ENCODE peak calls at places on chromosome 4, in six cellular contexts. One of them, this sample, is unnamed.

GRCh38 chr4:151153585-151153984 is 54.2 kb downstream of the RPS3A start:
- DNase-seq in esophagus squamous epithelium: no peak
- DNase-seq in right lobe of liver: no peak
- DNase-seq in IMR-90: no peak
- DNase-seq in suprapubic skin: no peak
- DNase-seq in stomach: no peak
- DNase-seq in this sample: no peak

GRCh38 chr4:98423019-98423418 is 161.8 kb downstream of the RAP1GDS1 start:
- DNase-seq in esophagus squamous epithelium: no peak
- DNase-seq in right lobe of liver: no peak
- DNase-seq in IMR-90: no peak
- DNase-seq in suprapubic skin: no peak
- DNase-seq in stomach: no peak
- DNase-seq in this sample: no peak

GRCh38 chr4:162209706-162210105 is 45.9 kb upstream of the FSTL5 start:
- DNase-seq in IMR-90: no peak
- DNase-seq in suprapubic skin: no peak
- DNase-seq in right lobe of liver: no peak
- DNase-seq in stomach: no peak
- DNase-seq in esophagus squamous epithelium: no peak
- DNase-seq in this sample: no peak

GRCh38 chr4:45442466-45442865 is 681.4 kb downstream of the GABRG1 start:
- DNase-seq in suprapubic skin: no peak
- DNase-seq in esophagus squamous epithelium: no peak
- DNase-seq in stomach: no peak
- DNase-seq in right lobe of liver: no peak
- DNase-seq in IMR-90: no peak
- DNase-seq in this sample: no peak

GRCh38 chr4:26985836-26986235 is 125.2 kb downstream of the STIM2 start:
- DNase-seq in stomach: no peak
- DNase-seq in right lobe of liver: no peak
- DNase-seq in suprapubic skin: no peak
- DNase-seq in esophagus squamous epithelium: no peak
- DNase-seq in IMR-90: no peak
- DNase-seq in this sample: no peak

GRCh38 chr4:143382539-143382938 is 45.9 kb downstream of the GAB1 start:
- DNase-seq in stomach: no peak
- DNase-seq in suprapubic skin: no peak
- DNase-seq in right lobe of liver: no peak
- DNase-seq in esophagus squamous epithelium: no peak
- DNase-seq in IMR-90: peak; percentile 53
- DNase-seq in this sample: no peak

GRCh38 chr4:20298986-20299385 is 47.3 kb downstream of the SLIT2 start:
- DNase-seq in right lobe of liver: no peak
- DNase-seq in esophagus squamous epithelium: no peak
- DNase-seq in IMR-90: no peak
- DNase-seq in suprapubic skin: no peak
- DNase-seq in stomach: no peak
- DNase-seq in this sample: no peak

GRCh38 chr4:90174622-90175023 is 47.4 kb downstream of the CCSER1 start:
- DNase-seq in IMR-90: no peak
- DNase-seq in stomach: peak; percentile 33
- DNase-seq in esophagus squamous epithelium: no peak
- DNase-seq in suprapubic skin: no peak
- DNase-seq in right lobe of liver: no peak
- DNase-seq in this sample: no peak

GRCh38 chr4:156827519-156827918 is 144.1 kb downstream of the PDGFC start:
- DNase-seq in IMR-90: no peak
- DNase-seq in esophagus squamous epithelium: no peak
- DNase-seq in right lobe of liver: no peak
- DNase-seq in suprapubic skin: no peak
- DNase-seq in stomach: no peak
- DNase-seq in this sample: no peak

GRCh38 chr4:101044766-101045165 is 302.6 kb downstream of the PPP3CA start:
- DNase-seq in stomach: no peak
- DNase-seq in suprapubic skin: no peak
- DNase-seq in IMR-90: no peak
- DNase-seq in right lobe of liver: no peak
- DNase-seq in esophagus squamous epithelium: no peak
- DNase-seq in this sample: no peak

GRCh38 chr4:89567936-89568335 is 260.3 kb upstream of the GPRIN3 start:
- DNase-seq in stomach: no peak
- DNase-seq in IMR-90: no peak
- DNase-seq in esophagus squamous epithelium: no peak
- DNase-seq in suprapubic skin: no peak
- DNase-seq in right lobe of liver: no peak
- DNase-seq in this sample: no peak

GRCh38 chr4:41146716-41147506 is 67.4 kb downstream of the APBB2 start:
- DNase-seq in IMR-90: peak; percentile 54
- DNase-seq in esophagus squamous epithelium: no peak
- DNase-seq in stomach: peak; percentile 53
- DNase-seq in right lobe of liver: peak; percentile 49
- DNase-seq in suprapubic skin: no peak
- DNase-seq in this sample: no peak

GRCh38 chr4:121950212-121950679 is 1.6 kb downstream of the TRPC3 start:
- DNase-seq in esophagus squamous epithelium: no peak
- DNase-seq in right lobe of liver: peak; percentile 68
- DNase-seq in IMR-90: peak; percentile 69
- DNase-seq in stomach: peak; percentile 60
- DNase-seq in suprapubic skin: peak; percentile 70
- DNase-seq in this sample: peak; percentile 75

GRCh38 chr4:14532436-14532835 is 469.8 kb upstream of the CPEB2 start:
- DNase-seq in IMR-90: no peak
- DNase-seq in suprapubic skin: no peak
- DNase-seq in stomach: no peak
- DNase-seq in right lobe of liver: no peak
- DNase-seq in esophagus squamous epithelium: no peak
- DNase-seq in this sample: no peak

GRCh38 chr4:61540944-61541343 is 340.8 kb downstream of the ADGRL3 start:
- DNase-seq in IMR-90: no peak
- DNase-seq in stomach: peak; percentile 51
- DNase-seq in esophagus squamous epithelium: no peak
- DNase-seq in suprapubic skin: no peak
- DNase-seq in right lobe of liver: no peak
- DNase-seq in this sample: no peak

DNA sequence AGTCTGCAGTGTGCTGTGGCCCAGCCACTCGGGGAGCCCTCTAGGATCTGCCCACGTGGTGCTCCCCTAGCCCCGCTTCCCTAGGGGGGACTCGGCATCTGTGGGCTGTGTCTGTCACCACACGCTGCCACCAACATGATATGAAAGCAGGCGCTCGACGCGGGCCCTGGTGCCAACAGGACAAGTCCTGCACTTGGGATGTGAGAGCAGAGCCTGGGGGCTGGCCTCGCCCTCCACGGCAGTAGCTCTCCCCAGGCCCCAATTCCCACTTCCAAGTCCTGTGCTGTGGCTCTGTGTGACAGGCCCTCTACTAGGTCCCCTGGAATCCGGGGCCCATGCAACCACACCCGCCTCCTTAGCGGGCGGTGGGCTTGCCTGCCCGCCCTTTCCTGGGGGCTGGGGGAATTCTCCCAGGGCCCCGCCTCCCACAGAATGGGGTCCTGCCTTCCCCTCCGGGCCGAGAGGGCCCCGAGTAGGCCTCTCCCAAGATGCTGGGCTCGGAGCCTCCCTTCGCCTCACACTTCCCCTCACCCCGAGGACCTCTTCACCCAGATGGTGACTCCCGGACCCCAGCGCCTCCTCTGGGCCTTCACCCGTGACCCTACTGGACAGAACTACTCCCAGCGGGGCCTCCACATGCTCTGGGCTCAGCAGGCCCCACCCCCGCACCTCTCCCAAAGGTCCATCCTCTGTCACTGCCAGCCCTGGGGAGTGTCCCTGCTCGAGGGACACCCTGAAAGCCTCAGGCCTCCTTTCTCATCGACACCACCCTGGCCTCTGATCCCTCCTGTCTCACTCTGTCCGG is 11.2 kb downstream of the LRPAP1 start:
- DNase-seq in esophagus squamous epithelium: no peak
- DNase-seq in right lobe of liver: no peak
- DNase-seq in IMR-90: no peak
- DNase-seq in suprapubic skin: peak; percentile 59
- DNase-seq in stomach: no peak
- DNase-seq in this sample: no peak
- H3K36me3 ChIP-seq in esophagus squamous epithelium: peaks cover 65% of the 10 kb centered on the region
- H3K36me3 ChIP-seq in right lobe of liver: peaks cover 13% of the 10 kb centered on the region
- H3K36me3 ChIP-seq in IMR-90: peaks cover 71% of the 10 kb centered on the region
- H3K36me3 ChIP-seq in suprapubic skin: peaks cover 94% of the 10 kb centered on the region
- H3K36me3 ChIP-seq in stomach: peaks cover 100% of the 10 kb centered on the region
- H3K36me3 ChIP-seq in this sample: no peaks in the 10 kb centered on the region

DNA sequence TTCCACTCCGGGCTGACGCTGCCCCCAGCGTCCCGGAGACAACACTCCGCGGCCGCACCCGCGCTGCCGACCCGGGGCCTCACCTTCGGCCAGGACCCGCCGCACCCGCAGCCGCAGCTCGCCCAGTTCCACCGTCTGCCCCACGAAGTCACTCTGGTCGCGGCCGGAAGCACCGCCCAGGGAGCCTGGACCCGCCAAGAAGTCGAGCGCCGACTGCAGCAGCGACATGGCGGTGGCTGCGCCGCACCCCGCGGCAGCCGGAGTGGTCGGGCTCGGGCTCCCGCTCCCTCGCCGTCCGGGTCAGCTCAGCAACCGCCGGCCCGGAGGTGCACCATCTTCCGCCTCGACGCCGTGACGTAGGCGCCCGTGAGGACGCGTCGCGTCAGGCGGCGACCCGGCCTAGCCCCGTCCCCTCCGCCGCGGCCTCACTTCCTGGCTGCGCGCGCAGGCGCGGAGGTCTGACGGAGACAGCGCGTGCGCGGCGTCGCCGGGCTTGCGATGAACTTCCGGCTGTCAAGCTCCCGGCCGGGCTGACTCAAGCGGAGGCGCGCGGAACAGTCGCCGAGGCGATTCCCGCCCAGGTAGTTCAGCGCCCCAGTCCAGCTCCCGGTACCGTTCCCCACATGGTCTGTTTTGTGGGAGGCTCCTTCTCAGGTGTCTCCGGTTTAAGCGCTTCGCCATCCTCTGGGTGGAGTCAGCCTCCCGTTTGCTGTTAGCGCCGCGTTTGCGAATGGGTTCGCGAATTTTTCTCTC is at the start of the genes GAK and TMEM175:
- DNase-seq in esophagus squamous epithelium: peak; percentile 79
- DNase-seq in right lobe of liver: peak; percentile 98
- DNase-seq in suprapubic skin: peak; percentile 96
- DNase-seq in IMR-90: peak; percentile 94
- DNase-seq in stomach: peak; percentile 99
- DNase-seq in this sample: peak; percentile 94
- TF ChIP-seq POLR2A in esophagus squamous epithelium: peak; percentile 91
- TF ChIP-seq POLR2A in right lobe of liver: peak; percentile 89
- TF ChIP-seq POLR2A in suprapubic skin: no peak
- TF ChIP-seq POLR2A in IMR-90: peak; percentile 96
- TF ChIP-seq POLR2A in stomach: peak; percentile 39
- TF ChIP-seq POLR2A in this sample: peak; percentile 94

GRCh38 chr4:7280906-7281305 is 88.6 kb downstream of the SORCS2 start:
- DNase-seq in stomach: no peak
- DNase-seq in right lobe of liver: no peak
- DNase-seq in IMR-90: peak; percentile 37
- DNase-seq in esophagus squamous epithelium: no peak
- DNase-seq in suprapubic skin: no peak
- DNase-seq in this sample: no peak

GRCh38 chr4:7282094-7282370 is 89.7 kb downstream of the SORCS2 start:
- DNase-seq in suprapubic skin: no peak
- DNase-seq in stomach: no peak
- DNase-seq in right lobe of liver: no peak
- DNase-seq in IMR-90: no peak
- DNase-seq in esophagus squamous epithelium: no peak
- DNase-seq in this sample: no peak

GRCh38 chr4:7281316-7282093 is 89.2 kb downstream of the SORCS2 start:
- DNase-seq in right lobe of liver: no peak
- DNase-seq in esophagus squamous epithelium: no peak
- DNase-seq in IMR-90: peak; percentile 25
- DNase-seq in suprapubic skin: no peak
- DNase-seq in stomach: no peak
- DNase-seq in this sample: no peak

GRCh38 chr4:7278071-7278765 is 85.9 kb downstream of the SORCS2 start:
- DNase-seq in esophagus squamous epithelium: no peak
- DNase-seq in IMR-90: no peak
- DNase-seq in suprapubic skin: no peak
- DNase-seq in right lobe of liver: no peak
- DNase-seq in stomach: no peak
- DNase-seq in this sample: no peak

GRCh38 chr4:7279902-7280301 is 87.6 kb downstream of the SORCS2 start:
- DNase-seq in stomach: no peak
- DNase-seq in right lobe of liver: no peak
- DNase-seq in IMR-90: no peak
- DNase-seq in suprapubic skin: no peak
- DNase-seq in esophagus squamous epithelium: no peak
- DNase-seq in this sample: no peak
- H3K36me3 ChIP-seq in stomach: no peaks in the 10 kb centered on the region
- H3K36me3 ChIP-seq in right lobe of liver: no peaks in the 10 kb centered on the region
- H3K36me3 ChIP-seq in IMR-90: no peaks in the 10 kb centered on the region
- H3K36me3 ChIP-seq in suprapubic skin: no peaks in the 10 kb centered on the region
- H3K36me3 ChIP-seq in esophagus squamous epithelium: no peaks in the 10 kb centered on the region
- H3K36me3 ChIP-seq in this sample: no peaks in the 10 kb centered on the region

GRCh38 chr4:105710012-105710600 is 1.5 kb downstream of the GSTCD start:
- DNase-seq in stomach: no peak
- DNase-seq in suprapubic skin: no peak
- DNase-seq in right lobe of liver: no peak
- DNase-seq in esophagus squamous epithelium: no peak
- DNase-seq in IMR-90: no peak
- DNase-seq in this sample: no peak

GRCh38 chr4:105710678-105711077 is 2.1 kb downstream of the GSTCD start:
- DNase-seq in esophagus squamous epithelium: no peak
- DNase-seq in IMR-90: no peak
- DNase-seq in suprapubic skin: no peak
- DNase-seq in stomach: no peak
- DNase-seq in right lobe of liver: no peak
- DNase-seq in this sample: no peak

GRCh38 chr4:105709081-105709450 is 482 bp downstream of the GSTCD start:
- DNase-seq in IMR-90: no peak
- DNase-seq in suprapubic skin: peak; percentile 66
- DNase-seq in esophagus squamous epithelium: no peak
- DNase-seq in right lobe of liver: no peak
- DNase-seq in stomach: no peak
- DNase-seq in this sample: no peak

GRCh38 chr4:105707783-105708182 is 706 bp downstream of the INTS12 start:
- DNase-seq in stomach: no peak
- DNase-seq in IMR-90: no peak
- DNase-seq in right lobe of liver: no peak
- DNase-seq in suprapubic skin: no peak
- DNase-seq in esophagus squamous epithelium: no peak
- DNase-seq in this sample: no peak

DNA sequence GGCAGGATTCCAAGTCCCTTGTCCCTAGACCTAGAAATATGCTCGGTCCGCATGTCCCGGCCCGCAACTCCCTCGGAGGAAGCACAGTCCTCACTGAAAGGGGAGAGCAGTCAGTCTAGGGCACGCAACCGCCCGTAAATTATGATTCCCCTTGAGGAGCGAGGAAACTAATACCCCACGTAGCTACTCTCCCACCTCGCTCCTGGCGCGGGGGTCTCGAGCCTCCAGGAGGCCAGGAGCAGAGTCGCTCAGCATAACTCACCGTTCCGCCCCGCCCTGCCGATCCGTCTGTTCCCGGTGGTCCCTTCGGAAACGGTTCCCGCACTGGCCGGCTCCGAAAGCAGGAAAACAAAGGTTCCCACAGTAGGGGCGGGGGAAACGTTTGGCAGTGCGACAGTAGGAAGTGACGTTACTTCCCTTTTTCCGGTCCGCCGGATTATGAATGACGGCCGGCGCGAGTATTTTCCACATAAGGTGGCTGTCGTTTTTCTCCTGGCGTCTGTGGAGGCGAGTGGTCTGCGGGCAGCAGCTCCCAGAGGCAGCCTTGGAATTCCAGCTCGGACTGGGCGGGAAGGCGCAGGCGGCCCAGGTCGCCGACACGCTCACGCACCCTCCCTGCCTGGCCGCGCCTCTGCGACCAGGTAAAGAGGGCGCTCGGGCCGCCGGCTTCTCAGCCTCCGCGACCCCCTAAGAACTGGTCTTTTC is at the start of the genes GSTCD and INTS12:
- DNase-seq in right lobe of liver: peak; percentile 90
- DNase-seq in IMR-90: peak; percentile 93
- DNase-seq in esophagus squamous epithelium: peak; percentile 56
- DNase-seq in suprapubic skin: peak; percentile 95
- DNase-seq in stomach: peak; percentile 95
- DNase-seq in this sample: peak; percentile 93
- TF ChIP-seq POLR2A in right lobe of liver: peak; percentile 66
- TF ChIP-seq POLR2A in IMR-90: peak; percentile 89
- TF ChIP-seq POLR2A in esophagus squamous epithelium: peak; percentile 70
- TF ChIP-seq POLR2A in suprapubic skin: no peak
- TF ChIP-seq POLR2A in stomach: peak; percentile 23
- TF ChIP-seq POLR2A in this sample: peak; percentile 69